ENCODE peak calls at places on chromosomes 6 and 20, in nine cellular contexts. T is NCI-H1105; M is caudate nucleus; D is C1 segment of cervical spinal cord; Z is posterior cingulate gyrus; R is smooth muscle cell of the brain vasculature; K is activated CD8-positive, alpha-beta memory T cell treated with anti-CD3 and anti-CD28 coated beads for 24 hours; S is GM12865; Q is GM13977. O is an unnamed sample.
A peak's percentile ranks its signal among the peaks of the same experiment; 100 is the strongest.

GRCh38 chr6:90891338-90891715 is 304.5 kb upstream of the MAP3K7 start:
- DNase-seq in T (no peak), D (no peak), Z (no peak), R (no peak), Q (no peak), M (no peak), S (no peak), K (no peak), O (no peak)

GRCh38 chr6:117546674-117547073 is 55.6 kb downstream of the GOPC start:
- DNase-seq in R (no peak), K (no peak), Q (no peak), M (no peak), T (no peak), D (no peak), S (no peak), Z (no peak), O (no peak)

GRCh38 chr6:64520050-64520449 is 884.4 kb downstream of the PHF3 start:
- DNase-seq in Q (peak; percentile 24), K (no peak), T (no peak), M (no peak), R (peak; percentile 23), Z (no peak), S (peak; percentile 56), D (no peak), O (no peak)

GRCh38 chr6:32940656-32941411 is at the start of gene HLA-DMB:
- DNase-seq in Q (peak; percentile 83), S (peak; percentile 93), D (no peak), K (peak; percentile 75), M (no peak), R (no peak), Z (no peak), T (no peak), O (peak; percentile 85)

GRCh38 chr20:8394308-8394945 is 262.4 kb downstream of the PLCB1 start:
- DNase-seq in R (no peak), T (no peak), M (no peak), K (no peak), D (no peak), Z (no peak), S (peak; percentile 65), Q (no peak), O (no peak)

GRCh38 chr6:63721181-63721580 is 85.6 kb downstream of the PHF3 start:
- DNase-seq in K (no peak), R (no peak), T (no peak), M (no peak), S (no peak), Z (no peak), D (no peak), Q (no peak), O (no peak)

GRCh38 chr6:64266351-64266821 is 630.8 kb downstream of the PHF3 start:
- DNase-seq in Z (no peak), S (peak; percentile 60), D (no peak), Q (peak; percentile 10), R (no peak), M (no peak), T (no peak), K (no peak), O (peak; percentile 66)

GRCh38 chr6:111524735-111525134 is 41.7 kb upstream of the REV3L start:
- DNase-seq in T (no peak), D (no peak), R (no peak), M (no peak), Z (no peak), S (no peak), Q (no peak), K (no peak), O (no peak)

GRCh38 chr20:6583134-6583738 is 184.2 kb upstream of the BMP2 start:
- DNase-seq in R (no peak), T (peak; percentile 20), S (peak; percentile 43), Q (peak; percentile 20), M (peak; percentile 0), Z (peak; percentile 81), K (no peak), D (peak; percentile 19), O (no peak)

GRCh38 chr6:128569737-128570438 is 49.5 kb upstream of the PTPRK start:
- DNase-seq in T (no peak), Z (no peak), R (peak; percentile 32), S (no peak), K (no peak), D (no peak), M (no peak), Q (no peak), O (no peak)

GRCh38 chr20:62183426-62184142 is 756 bp downstream of the MTG2 start:
- DNase-seq in M (no peak), D (no peak), Q (no peak), R (no peak), S (no peak), Z (peak; percentile 11), K (no peak), T (no peak), O (no peak)

GRCh38 chr6:52858416-52858815 is 17.8 kb upstream of the GSTA5 start:
- DNase-seq in R (no peak), K (no peak), T (no peak), Z (no peak), D (no peak), Q (no peak), S (no peak), M (no peak), O (no peak)

GRCh38 chr6:1609662-1610496 is at the start of gene FOXC1:
- DNase-seq in R (peak; percentile 90), S (peak; percentile 78), T (peak; percentile 31), D (peak; percentile 9), K (peak; percentile 77), Z (no peak), M (no peak), Q (peak; percentile 94), O (peak; percentile 73)